ENCODE peak calls at places on chromosomes 11 and 22, in five cellular contexts. G is brain microvascular endothelial cell, N is fibroblast of pulmonary artery, A is upper lobe of right lung, J is stomach. E is an unnamed sample.
A peak's percentile ranks its signal among the peaks of the same experiment; 100 is the strongest.

GRCh38 chr11:3916962-3917361 is 61.5 kb downstream of the STIM1 start:
- DNase-seq in J (no peak), N (no peak), A (no peak), G (no peak), E (no peak)

GRCh38 chr11:44258839-44259420 is 51.0 kb downstream of the ALX4 start:
- DNase-seq in G (no peak), N (no peak), A (no peak), J (no peak), E (no peak)

GRCh38 chr11:45227836-45228235 is 58.3 kb downstream of the SYT13 start:
- DNase-seq in N (no peak), G (no peak), A (no peak), J (no peak), E (no peak)

GRCh38 chr11:66326261-66327111 is 9.6 kb upstream of the CD248 start:
- DNase-seq in A (no peak), J (no peak), G (no peak), N (no peak), E (no peak)

GRCh38 chr11:79045811-79046304 is 395.0 kb downstream of the TENM4 start:
- DNase-seq in N (no peak), A (no peak), G (no peak), J (no peak), E (peak; percentile 7)

GRCh38 chr11:19777342-19778102 is 64.9 kb downstream of the NAV2 start:
- DNase-seq in N (peak; percentile 81), A (no peak), J (no peak), G (peak; percentile 77), E (peak; percentile 83)

GRCh38 chr11:127601578-127601977 is 601.0 kb upstream of the KIRREL3 start:
- DNase-seq in N (no peak), J (no peak), A (no peak), G (no peak), E (no peak)

GRCh38 chr22:17369553-17370035 is 334 bp downstream of the CECR2 start:
- DNase-seq in J (no peak), G (no peak), A (peak; percentile 82), N (peak; percentile 43), E (peak; percentile 24)

GRCh38 chr22:24845036-24845918 is 39.3 kb downstream of the SGSM1 start:
- DNase-seq in G (no peak), J (no peak), A (no peak), N (peak; percentile 13), E (no peak)

GRCh38 chr11:70876685-70877084 is 375.7 kb downstream of the SHANK2 start:
- DNase-seq in J (peak; percentile 29), A (no peak), N (no peak), G (no peak), E (no peak)

GRCh38 chr11:79080506-79080905 is 360.3 kb downstream of the TENM4 start:
- DNase-seq in A (no peak), J (no peak), G (no peak), N (peak; percentile 67), E (no peak)

GRCh38 chr11:121112498-121113455 is 11.7 kb downstream of the TECTA start:
- DNase-seq in G (peak; percentile 85), A (peak; percentile 75), J (peak; percentile 64), N (peak; percentile 76), E (peak; percentile 61)

GRCh38 chr22:24418786-24419479 is 8.5 kb upstream of the ADORA2A start:
- DNase-seq in J (no peak), N (no peak), G (no peak), A (no peak), E (no peak)

GRCh38 chr11:9138612-9139579 is 47.5 kb upstream of the SCUBE2 start:
- DNase-seq in N (peak; percentile 90), A (no peak), G (peak; percentile 82), J (peak; percentile 54), E (no peak)

GRCh38 chr11:41256060-41256459 is 203.4 kb downstream of the LRRC4C start:
- DNase-seq in A (no peak), G (no peak), J (no peak), N (no peak), E (no peak)

GRCh38 chr11:94445641-94446040 is 44.4 kb upstream of the GPR83 start:
- DNase-seq in N (no peak), G (no peak), J (no peak), A (no peak), E (no peak)

GRCh38 chr11:71139516-71140205 is 112.7 kb downstream of the SHANK2 start:
- DNase-seq in N (no peak), G (no peak), J (peak; percentile 84), A (peak; percentile 76), E (no peak)

GRCh38 chr11:76859708-76860233 is 947 bp upstream of the ACER3 start:
- DNase-seq in A (no peak), N (no peak), J (no peak), G (no peak), E (no peak)

GRCh38 chr11:77080643-77081210 is 14.0 kb downstream of the CAPN5 start:
- DNase-seq in A (no peak), J (peak; percentile 25), G (peak; percentile 35), N (peak; percentile 28), E (no peak)

GRCh38 chr11:99952816-99953215 is 734.3 kb upstream of the ARHGAP42 start:
- DNase-seq in N (peak; percentile 53), J (no peak), A (no peak), G (peak; percentile 43), E (no peak)

GRCh38 chr22:40520562-40520961 is 116.0 kb downstream of the MRTFA start:
- DNase-seq in N (no peak), A (no peak), G (no peak), J (no peak), E (no peak)
- H3K4me3 ChIP-seq in N (no peak overlapping the region), A (no peak overlapping the region), G (no peak overlapping the region), J (no peak overlapping the region), E (no peak overlapping the region)

GRCh38 chr22:20174785-20175596 is 24.1 kb upstream of the CCDC188 start:
- DNase-seq in J (no peak), G (no peak), A (no peak), N (peak; percentile 13), E (peak; percentile 6)
- TF ChIP-seq CTCF in J (no peak), G (peak; percentile 65), A (no peak), N (peak; percentile 29), E (no peak)

GRCh38 chr11:35523861-35524260 is 1.6 kb downstream of the PAMR1 start:
- DNase-seq in J (no peak), A (no peak), G (no peak), N (no peak), E (no peak)
- H3K4me3 ChIP-seq in J (peak overlapping the region; percentile 12), A (peak overlapping the region; percentile 29), G (peak overlapping the region; percentile 71), N (peak overlapping the region; percentile 75), E (no peak overlapping the region)

DNA sequence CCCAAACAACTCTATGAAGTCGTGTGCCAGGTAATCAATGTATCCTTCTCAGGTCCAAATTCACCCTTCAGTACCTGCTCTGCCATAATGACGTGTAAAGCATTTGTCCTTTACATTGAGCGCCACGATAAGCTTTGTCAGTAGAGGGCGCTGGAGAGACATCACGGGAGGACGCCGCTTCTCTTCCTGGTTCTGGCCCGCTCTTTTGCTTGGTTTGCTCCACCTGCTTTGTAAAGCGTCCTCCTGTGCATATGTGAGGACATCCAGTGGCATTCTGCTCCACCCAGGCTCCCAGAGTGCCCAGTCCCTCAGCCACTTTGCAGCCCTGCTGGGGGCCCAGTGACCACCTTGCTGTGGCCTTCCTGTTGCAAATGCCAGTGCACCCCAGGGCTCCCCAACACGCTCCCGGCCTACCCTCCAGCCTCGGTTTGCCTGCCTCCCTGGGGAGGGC is 61.1 kb downstream of the WT1 start:
- DNase-seq in G (no peak), N (peak; percentile 49), J (no peak), A (no peak), E (peak; percentile 80)
- TF ChIP-seq CTCF in G (peak; percentile 55), N (peak; percentile 56), J (no peak), A (peak; percentile 41), E (peak; percentile 77)

GRCh38 chr11:102313225-102313940 is 3.9 kb upstream of the BIRC3 start:
- DNase-seq in N (peak; percentile 30), G (no peak), A (no peak), J (no peak), E (peak; percentile 54)
- H3K4me3 ChIP-seq in N (peak overlapping the region; percentile 27), G (peak overlapping the region; percentile 18), A (peak overlapping the region; percentile 12), J (no peak overlapping the region), E (peak overlapping the region; percentile 42)

DNA sequence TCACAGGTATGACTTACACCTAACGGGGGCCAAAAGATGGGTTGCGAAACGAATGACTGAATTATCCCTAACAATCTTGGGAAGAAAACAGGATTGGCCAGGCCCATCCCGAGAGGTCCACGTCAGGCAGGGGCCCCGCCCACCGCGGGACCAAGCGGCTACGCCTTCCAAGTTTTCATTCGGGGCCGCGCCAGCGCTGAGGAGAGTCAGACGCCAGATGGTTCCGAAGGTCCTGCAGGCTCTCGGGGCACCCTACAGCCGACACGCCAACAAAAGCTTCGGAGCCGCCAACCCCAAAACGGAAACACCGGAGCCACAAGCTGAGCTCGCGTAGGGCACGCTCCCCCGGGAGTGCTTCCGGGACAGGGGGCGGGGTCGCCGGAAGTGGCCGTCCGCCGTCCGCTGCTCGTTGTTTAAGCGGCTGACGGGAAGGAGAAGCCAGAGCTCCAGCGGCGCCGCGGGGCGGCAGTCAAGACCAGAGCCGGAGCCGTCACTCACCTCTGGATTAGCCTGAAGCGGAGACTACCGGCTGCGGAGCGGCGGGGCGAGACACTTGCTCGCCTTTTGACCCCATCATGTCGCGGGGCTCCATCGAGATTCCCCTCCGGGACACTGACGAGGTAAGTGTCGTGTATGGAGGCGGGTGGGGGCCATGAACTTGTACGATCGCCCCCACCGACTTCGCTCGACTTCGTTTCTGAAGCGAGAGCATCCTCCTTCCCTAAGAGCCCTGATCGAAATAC is at the start of gene CTR9:
- DNase-seq in J (peak; percentile 94), N (peak; percentile 93), G (peak; percentile 92), A (peak; percentile 97), E (peak; percentile 95)
- TF ChIP-seq CTCF in J (no peak), N (peak; percentile 29), G (peak; percentile 54), A (peak; percentile 25), E (peak; percentile 25)

GRCh38 chr22:46393791-46394333 is 58.3 kb downstream of the TRMU start:
- DNase-seq in J (no peak), N (no peak), G (no peak), A (no peak), E (no peak)
- H3K4me3 ChIP-seq in J (no peak overlapping the region), N (no peak overlapping the region), G (no peak overlapping the region), A (no peak overlapping the region), E (no peak overlapping the region)